ENCODE peak calls at places on chromosome 21, in five cellular contexts. One of them, this sample, is unnamed.

GRCh38 chr21:34003428-34003827 is 70.0 kb upstream of the MRPS6 start:
- DNase-seq in AG20443: no peak
- DNase-seq in central memory CD4-positive, alpha-beta T cell: no peak
- DNase-seq in stimulated activated CD8-positive, alpha-beta memory T cell treated with anti-CD3 and anti-CD28 coated beads, Interleukin-15, amount 100 ng/mL, for 24 hours: no peak
- DNase-seq in H7: no peak
- DNase-seq in this sample: no peak

GRCh38 chr21:37435120-37435519 is 68.5 kb downstream of the DYRK1A start:
- DNase-seq in H7: peak; percentile 47
- DNase-seq in stimulated activated CD8-positive, alpha-beta memory T cell treated with anti-CD3 and anti-CD28 coated beads, Interleukin-15, amount 100 ng/mL, for 24 hours: no peak
- DNase-seq in central memory CD4-positive, alpha-beta T cell: peak; percentile 71
- DNase-seq in AG20443: peak; percentile 73
- DNase-seq in this sample: no peak

GRCh38 chr21:43368685-43369084 is 58.2 kb downstream of the SIK1 start:
- DNase-seq in AG20443: no peak
- DNase-seq in H7: no peak
- DNase-seq in central memory CD4-positive, alpha-beta T cell: no peak
- DNase-seq in stimulated activated CD8-positive, alpha-beta memory T cell treated with anti-CD3 and anti-CD28 coated beads, Interleukin-15, amount 100 ng/mL, for 24 hours: no peak
- DNase-seq in this sample: no peak

GRCh38 chr21:15775291-15775690 is 45.5 kb downstream of the USP25 start:
- DNase-seq in AG20443: no peak
- DNase-seq in stimulated activated CD8-positive, alpha-beta memory T cell treated with anti-CD3 and anti-CD28 coated beads, Interleukin-15, amount 100 ng/mL, for 24 hours: no peak
- DNase-seq in H7: no peak
- DNase-seq in central memory CD4-positive, alpha-beta T cell: no peak
- DNase-seq in this sample: peak; percentile 19

GRCh38 chr21:33024278-33025103 is 1.2 kb upstream of the OLIG2 start:
- DNase-seq in central memory CD4-positive, alpha-beta T cell: no peak
- DNase-seq in AG20443: no peak
- DNase-seq in H7: peak; percentile 38
- DNase-seq in stimulated activated CD8-positive, alpha-beta memory T cell treated with anti-CD3 and anti-CD28 coated beads, Interleukin-15, amount 100 ng/mL, for 24 hours: no peak
- DNase-seq in this sample: no peak

GRCh38 chr21:46118305-46118870 is 20.5 kb downstream of the COL6A2 start:
- DNase-seq in H7: peak; percentile 60
- DNase-seq in central memory CD4-positive, alpha-beta T cell: no peak
- DNase-seq in stimulated activated CD8-positive, alpha-beta memory T cell treated with anti-CD3 and anti-CD28 coated beads, Interleukin-15, amount 100 ng/mL, for 24 hours: no peak
- DNase-seq in AG20443: peak; percentile 6
- DNase-seq in this sample: peak; percentile 1

GRCh38 chr21:44984428-44984791 is 44.6 kb downstream of the SLX9 start:
- DNase-seq in AG20443: no peak
- DNase-seq in central memory CD4-positive, alpha-beta T cell: no peak
- DNase-seq in H7: no peak
- DNase-seq in stimulated activated CD8-positive, alpha-beta memory T cell treated with anti-CD3 and anti-CD28 coated beads, Interleukin-15, amount 100 ng/mL, for 24 hours: no peak
- DNase-seq in this sample: no peak

GRCh38 chr21:44903689-44904088 is 17.0 kb downstream of the ITGB2 start:
- DNase-seq in stimulated activated CD8-positive, alpha-beta memory T cell treated with anti-CD3 and anti-CD28 coated beads, Interleukin-15, amount 100 ng/mL, for 24 hours: no peak
- DNase-seq in H7: no peak
- DNase-seq in AG20443: no peak
- DNase-seq in central memory CD4-positive, alpha-beta T cell: no peak
- DNase-seq in this sample: no peak

GRCh38 chr21:14533555-14534400 is 12.3 kb downstream of the SAMSN1 start:
- DNase-seq in H7: no peak
- DNase-seq in central memory CD4-positive, alpha-beta T cell: peak; percentile 85
- DNase-seq in AG20443: no peak
- DNase-seq in stimulated activated CD8-positive, alpha-beta memory T cell treated with anti-CD3 and anti-CD28 coated beads, Interleukin-15, amount 100 ng/mL, for 24 hours: no peak
- DNase-seq in this sample: no peak

GRCh38 chr21:36798461-36798860 is 99.5 kb downstream of the SIM2 start:
- DNase-seq in central memory CD4-positive, alpha-beta T cell: no peak
- DNase-seq in H7: no peak
- DNase-seq in AG20443: no peak
- DNase-seq in stimulated activated CD8-positive, alpha-beta memory T cell treated with anti-CD3 and anti-CD28 coated beads, Interleukin-15, amount 100 ng/mL, for 24 hours: no peak
- DNase-seq in this sample: no peak

GRCh38 chr21:14542638-14543037 is 3.5 kb downstream of the SAMSN1 start:
- DNase-seq in AG20443: no peak
- DNase-seq in stimulated activated CD8-positive, alpha-beta memory T cell treated with anti-CD3 and anti-CD28 coated beads, Interleukin-15, amount 100 ng/mL, for 24 hours: no peak
- DNase-seq in central memory CD4-positive, alpha-beta T cell: no peak
- DNase-seq in H7: no peak
- DNase-seq in this sample: no peak

GRCh38 chr21:29238967-29239289 is 59.8 kb upstream of the BACH1 start:
- DNase-seq in H7: no peak
- DNase-seq in stimulated activated CD8-positive, alpha-beta memory T cell treated with anti-CD3 and anti-CD28 coated beads, Interleukin-15, amount 100 ng/mL, for 24 hours: no peak
- DNase-seq in central memory CD4-positive, alpha-beta T cell: no peak
- DNase-seq in AG20443: no peak
- DNase-seq in this sample: no peak

GRCh38 chr21:44544566-44544965 is 4.6 kb upstream of the KRTAP10-1 start:
- DNase-seq in stimulated activated CD8-positive, alpha-beta memory T cell treated with anti-CD3 and anti-CD28 coated beads, Interleukin-15, amount 100 ng/mL, for 24 hours: no peak
- DNase-seq in H7: peak; percentile 25
- DNase-seq in AG20443: no peak
- DNase-seq in central memory CD4-positive, alpha-beta T cell: no peak
- DNase-seq in this sample: no peak

GRCh38 chr21:45302082-45303061 is 14.7 kb upstream of the POFUT2 start:
- DNase-seq in AG20443: no peak
- DNase-seq in stimulated activated CD8-positive, alpha-beta memory T cell treated with anti-CD3 and anti-CD28 coated beads, Interleukin-15, amount 100 ng/mL, for 24 hours: no peak
- DNase-seq in central memory CD4-positive, alpha-beta T cell: peak; percentile 73
- DNase-seq in H7: peak; percentile 70
- DNase-seq in this sample: no peak

GRCh38 chr21:31273278-31273677 is 70.8 kb downstream of the TIAM1 start:
- DNase-seq in stimulated activated CD8-positive, alpha-beta memory T cell treated with anti-CD3 and anti-CD28 coated beads, Interleukin-15, amount 100 ng/mL, for 24 hours: no peak
- DNase-seq in H7: no peak
- DNase-seq in central memory CD4-positive, alpha-beta T cell: no peak
- DNase-seq in AG20443: no peak
- DNase-seq in this sample: no peak

GRCh38 chr21:31730687-31731111 is 1.2 kb downstream of the SCAF4 start:
- DNase-seq in H7: peak; percentile 87
- DNase-seq in AG20443: peak; percentile 43
- DNase-seq in stimulated activated CD8-positive, alpha-beta memory T cell treated with anti-CD3 and anti-CD28 coated beads, Interleukin-15, amount 100 ng/mL, for 24 hours: no peak
- DNase-seq in central memory CD4-positive, alpha-beta T cell: no peak
- DNase-seq in this sample: peak; percentile 12

GRCh38 chr21:27248791-27249190 is 281.9 kb upstream of the ADAMTS5 start:
- DNase-seq in H7: no peak
- DNase-seq in stimulated activated CD8-positive, alpha-beta memory T cell treated with anti-CD3 and anti-CD28 coated beads, Interleukin-15, amount 100 ng/mL, for 24 hours: no peak
- DNase-seq in AG20443: no peak
- DNase-seq in central memory CD4-positive, alpha-beta T cell: no peak
- DNase-seq in this sample: no peak

GRCh38 chr21:15841856-15842564 is 112.2 kb downstream of the USP25 start:
- DNase-seq in central memory CD4-positive, alpha-beta T cell: no peak
- DNase-seq in AG20443: peak; percentile 45
- DNase-seq in stimulated activated CD8-positive, alpha-beta memory T cell treated with anti-CD3 and anti-CD28 coated beads, Interleukin-15, amount 100 ng/mL, for 24 hours: no peak
- DNase-seq in H7: no peak
- DNase-seq in this sample: peak; percentile 25

GRCh38 chr21:29372063-29372802 is 73.5 kb downstream of the BACH1 start:
- DNase-seq in central memory CD4-positive, alpha-beta T cell: peak; percentile 64
- DNase-seq in H7: peak; percentile 36
- DNase-seq in AG20443: peak; percentile 79
- DNase-seq in stimulated activated CD8-positive, alpha-beta memory T cell treated with anti-CD3 and anti-CD28 coated beads, Interleukin-15, amount 100 ng/mL, for 24 hours: no peak
- DNase-seq in this sample: peak; percentile 17

GRCh38 chr21:15283789-15284188 is 219.0 kb upstream of the NRIP1 start:
- DNase-seq in stimulated activated CD8-positive, alpha-beta memory T cell treated with anti-CD3 and anti-CD28 coated beads, Interleukin-15, amount 100 ng/mL, for 24 hours: no peak
- DNase-seq in AG20443: no peak
- DNase-seq in central memory CD4-positive, alpha-beta T cell: no peak
- DNase-seq in H7: no peak
- DNase-seq in this sample: no peak

GRCh38 chr21:15379776-15380175 is 315.0 kb upstream of the NRIP1 start:
- DNase-seq in H7: no peak
- DNase-seq in AG20443: no peak
- DNase-seq in stimulated activated CD8-positive, alpha-beta memory T cell treated with anti-CD3 and anti-CD28 coated beads, Interleukin-15, amount 100 ng/mL, for 24 hours: no peak
- DNase-seq in central memory CD4-positive, alpha-beta T cell: no peak
- DNase-seq in this sample: no peak

GRCh38 chr21:35138665-35139381 is 89.7 kb upstream of the RUNX1 start:
- DNase-seq in central memory CD4-positive, alpha-beta T cell: peak; percentile 16
- DNase-seq in H7: no peak
- DNase-seq in AG20443: no peak
- DNase-seq in stimulated activated CD8-positive, alpha-beta memory T cell treated with anti-CD3 and anti-CD28 coated beads, Interleukin-15, amount 100 ng/mL, for 24 hours: peak; percentile 35
- DNase-seq in this sample: peak; percentile 19

GRCh38 chr21:44520326-44521300 is 19.4 kb downstream of the KRTAP10-1 start:
- DNase-seq in central memory CD4-positive, alpha-beta T cell: no peak
- DNase-seq in stimulated activated CD8-positive, alpha-beta memory T cell treated with anti-CD3 and anti-CD28 coated beads, Interleukin-15, amount 100 ng/mL, for 24 hours: no peak
- DNase-seq in H7: peak; percentile 61
- DNase-seq in AG20443: no peak
- DNase-seq in this sample: no peak

GRCh38 chr21:27190601-27191000 is 223.7 kb upstream of the ADAMTS5 start:
- DNase-seq in central memory CD4-positive, alpha-beta T cell: no peak
- DNase-seq in H7: no peak
- DNase-seq in stimulated activated CD8-positive, alpha-beta memory T cell treated with anti-CD3 and anti-CD28 coated beads, Interleukin-15, amount 100 ng/mL, for 24 hours: no peak
- DNase-seq in AG20443: peak; percentile 12
- DNase-seq in this sample: peak; percentile 35

GRCh38 chr21:46159390-46159789 is 4.0 kb upstream of the FTCD start:
- DNase-seq in stimulated activated CD8-positive, alpha-beta memory T cell treated with anti-CD3 and anti-CD28 coated beads, Interleukin-15, amount 100 ng/mL, for 24 hours: no peak
- DNase-seq in AG20443: no peak
- DNase-seq in H7: peak; percentile 35
- DNase-seq in central memory CD4-positive, alpha-beta T cell: no peak
- DNase-seq in this sample: no peak

GRCh38 chr21:19507682-19508260 is 1104.2 kb upstream of the TMPRSS15 start:
- DNase-seq in AG20443: no peak
- DNase-seq in central memory CD4-positive, alpha-beta T cell: no peak
- DNase-seq in stimulated activated CD8-positive, alpha-beta memory T cell treated with anti-CD3 and anti-CD28 coated beads, Interleukin-15, amount 100 ng/mL, for 24 hours: no peak
- DNase-seq in H7: peak; percentile 17
- DNase-seq in this sample: no peak

GRCh38 chr21:18114735-18115134 is 129.9 kb upstream of the CHODL start:
- DNase-seq in stimulated activated CD8-positive, alpha-beta memory T cell treated with anti-CD3 and anti-CD28 coated beads, Interleukin-15, amount 100 ng/mL, for 24 hours: no peak
- DNase-seq in AG20443: no peak
- DNase-seq in central memory CD4-positive, alpha-beta T cell: no peak
- DNase-seq in H7: no peak
- DNase-seq in this sample: no peak

GRCh38 chr21:41958886-41959563 is 5.2 kb upstream of the C2CD2 start:
- DNase-seq in central memory CD4-positive, alpha-beta T cell: no peak
- DNase-seq in H7: peak; percentile 49
- DNase-seq in stimulated activated CD8-positive, alpha-beta memory T cell treated with anti-CD3 and anti-CD28 coated beads, Interleukin-15, amount 100 ng/mL, for 24 hours: no peak
- DNase-seq in AG20443: no peak
- DNase-seq in this sample: peak; percentile 98

GRCh38 chr21:37208056-37208705 is 59.0 kb downstream of the VPS26C start:
- DNase-seq in AG20443: peak; percentile 66
- DNase-seq in H7: no peak
- DNase-seq in central memory CD4-positive, alpha-beta T cell: no peak
- DNase-seq in stimulated activated CD8-positive, alpha-beta memory T cell treated with anti-CD3 and anti-CD28 coated beads, Interleukin-15, amount 100 ng/mL, for 24 hours: no peak
- DNase-seq in this sample: no peak

GRCh38 chr21:15098908-15099307 is 34.1 kb upstream of the NRIP1 start:
- DNase-seq in AG20443: no peak
- DNase-seq in stimulated activated CD8-positive, alpha-beta memory T cell treated with anti-CD3 and anti-CD28 coated beads, Interleukin-15, amount 100 ng/mL, for 24 hours: no peak
- DNase-seq in central memory CD4-positive, alpha-beta T cell: no peak
- DNase-seq in H7: no peak
- DNase-seq in this sample: no peak

GRCh38 chr21:31343680-31344480 is at the start of gene TIAM1:
- DNase-seq in central memory CD4-positive, alpha-beta T cell: no peak
- DNase-seq in H7: peak; percentile 79
- DNase-seq in AG20443: peak; percentile 83
- DNase-seq in stimulated activated CD8-positive, alpha-beta memory T cell treated with anti-CD3 and anti-CD28 coated beads, Interleukin-15, amount 100 ng/mL, for 24 hours: no peak
- DNase-seq in this sample: peak; percentile 64

GRCh38 chr21:25103500-25104207 is 503.6 kb downstream of the MRPL39 start:
- DNase-seq in central memory CD4-positive, alpha-beta T cell: no peak
- DNase-seq in stimulated activated CD8-positive, alpha-beta memory T cell treated with anti-CD3 and anti-CD28 coated beads, Interleukin-15, amount 100 ng/mL, for 24 hours: no peak
- DNase-seq in H7: no peak
- DNase-seq in AG20443: no peak
- DNase-seq in this sample: no peak

GRCh38 chr21:45849651-45850050 is 131.9 kb upstream of the COL6A1 start:
- DNase-seq in H7: no peak
- DNase-seq in stimulated activated CD8-positive, alpha-beta memory T cell treated with anti-CD3 and anti-CD28 coated beads, Interleukin-15, amount 100 ng/mL, for 24 hours: no peak
- DNase-seq in AG20443: no peak
- DNase-seq in central memory CD4-positive, alpha-beta T cell: no peak
- DNase-seq in this sample: no peak

GRCh38 chr21:36700295-36700960 is 1.5 kb downstream of the SIM2 start:
- DNase-seq in stimulated activated CD8-positive, alpha-beta memory T cell treated with anti-CD3 and anti-CD28 coated beads, Interleukin-15, amount 100 ng/mL, for 24 hours: no peak
- DNase-seq in central memory CD4-positive, alpha-beta T cell: no peak
- DNase-seq in H7: peak; percentile 70
- DNase-seq in AG20443: no peak
- DNase-seq in this sample: peak; percentile 50

GRCh38 chr21:43810505-43811261 is 21.3 kb downstream of the RRP1 start:
- DNase-seq in AG20443: peak; percentile 94
- DNase-seq in central memory CD4-positive, alpha-beta T cell: peak; percentile 75
- DNase-seq in stimulated activated CD8-positive, alpha-beta memory T cell treated with anti-CD3 and anti-CD28 coated beads, Interleukin-15, amount 100 ng/mL, for 24 hours: peak; percentile 84
- DNase-seq in H7: peak; percentile 99
- DNase-seq in this sample: peak; percentile 68

This sample was measured in MG63.